ENCODE peak calls at places on chromosome 7, in six cellular contexts. K is stimulated activated CD8-positive, alpha-beta memory T cell treated with anti-CD3 and anti-CD28 coated beads, Interleukin-15, amount 100 ng/mL, for 1 hour; H is left ventricle myocardium superior; W is Kasumi-1; Z is type B pancreatic cell; O is activated effector memory CD4-positive, alpha-beta T cell treated with anti-CD3 and anti-CD28 coated beads, Interleukin-2, amount 50 U/mL, for 16 hours. F is an unnamed sample.
A peak's percentile ranks its signal among the peaks of the same experiment; 100 is the strongest.

GRCh38 chr7:11247545-11247944 is 273.9 kb downstream of the PHF14 start:
- DNase-seq in Z (no peak), W (no peak), K (no peak), O (no peak), H (no peak), F (no peak)

GRCh38 chr7:107890493-107890961 is 456 bp upstream of the DLD start:
- DNase-seq in Z (no peak), K (no peak), W (peak; percentile 52), H (no peak), O (no peak), F (no peak)

GRCh38 chr7:75772081-75773077 is at the start of gene CCL26:
- DNase-seq in O (no peak), K (no peak), H (peak; percentile 65), Z (no peak), W (no peak), F (no peak)

GRCh38 chr7:105157278-105157677 is 143.3 kb downstream of the KMT2E start:
- DNase-seq in Z (no peak), O (no peak), K (no peak), W (no peak), H (no peak), F (no peak)

GRCh38 chr7:112129655-112130323 is 76.4 kb downstream of the DOCK4 start:
- DNase-seq in W (no peak), H (peak; percentile 28), Z (no peak), O (no peak), K (no peak), F (peak; percentile 48)

GRCh38 chr7:84614821-84615506 is 420.4 kb upstream of the SEMA3A start:
- DNase-seq in O (no peak), K (no peak), H (no peak), W (peak; percentile 15), Z (no peak), F (no peak)

GRCh38 chr7:32846630-32847225 is 44.8 kb downstream of the KBTBD2 start:
- DNase-seq in Z (peak; percentile 80), W (peak; percentile 95), O (peak; percentile 96), K (peak; percentile 87), H (peak; percentile 95), F (peak; percentile 75)

GRCh38 chr7:154881046-154881445 is 121.9 kb downstream of the PAXIP1 start:
- DNase-seq in Z (no peak), H (no peak), K (no peak), O (no peak), W (no peak), F (no peak)

GRCh38 chr7:76047305-76047810 is 442 bp downstream of the STYXL1 start:
- DNase-seq in Z (no peak), O (no peak), W (peak; percentile 6), H (peak; percentile 44), K (no peak), F (no peak)

GRCh38 chr7:37116043-37116701 is 332.5 kb downstream of the ELMO1 start:
- DNase-seq in K (no peak), H (no peak), W (no peak), O (no peak), Z (no peak), F (no peak)

GRCh38 chr7:137718360-137718759 is 128.4 kb downstream of the DGKI start:
- DNase-seq in W (no peak), Z (no peak), O (no peak), K (no peak), H (no peak), F (no peak)

GRCh38 chr7:148624735-148625134 is 34.2 kb downstream of the C7orf33 start:
- DNase-seq in K (no peak), O (no peak), Z (no peak), W (no peak), H (no peak), F (no peak)

GRCh38 chr7:2540133-2540532 is 15.2 kb downstream of the BRAT1 start:
- DNase-seq in O (no peak), H (peak; percentile 17), K (no peak), Z (no peak), W (no peak), F (no peak)